ENCODE peak calls at places on chromosomes 6 and 20, in nine cellular contexts. R is BE2C, O is GM13977, W is suprapubic skin, Q is HFF-Myc, S is heart right ventricle, X is tibial nerve, H is H9, B is kidney epithelial cell. L is an unnamed sample.

GRCh38 chr6:156778615-156779205 is 1.5 kb downstream of the ARID1B start:
- DNase-seq in R (peak; percentile 67), O (peak; percentile 46), W (peak; percentile 74), Q (no peak), S (peak; percentile 59), X (peak; percentile 23), H (peak; percentile 54), B (no peak), L (peak; percentile 31)

GRCh38 chr20:61673152-61673551 is 392.5 kb downstream of the TAF4 start:
- DNase-seq in R (no peak), O (no peak), W (no peak), Q (no peak), S (no peak), X (no peak), H (no peak), B (no peak), L (no peak)

GRCh38 chr6:136031982-136032381 is 180.5 kb downstream of the PDE7B start:
- DNase-seq in R (peak; percentile 39), O (peak; percentile 30), W (no peak), Q (no peak), S (peak; percentile 46), X (no peak), H (no peak), B (no peak), L (no peak)

GRCh38 chr20:25248501-25249172 is 752 bp downstream of the PYGB start:
- DNase-seq in R (peak; percentile 54), O (no peak), W (no peak), Q (no peak), S (no peak), X (no peak), H (peak; percentile 54), B (no peak), L (no peak)

GRCh38 chr6:76465410-76465809 is 392.9 kb upstream of the IMPG1 start:
- DNase-seq in R (no peak), O (no peak), W (no peak), Q (no peak), S (no peak), X (no peak), H (no peak), B (no peak), L (no peak)

GRCh38 chr6:119078449-119079287 is at the start of gene FAM184A:
- DNase-seq in R (peak; percentile 82), O (peak; percentile 67), W (peak; percentile 78), Q (no peak), S (peak; percentile 44), X (peak; percentile 47), H (peak; percentile 72), B (no peak), L (peak; percentile 59)

GRCh38 chr6:13671742-13672141 is 39.9 kb downstream of the RANBP9 start:
- DNase-seq in R (no peak), O (no peak), W (no peak), Q (no peak), S (no peak), X (no peak), H (no peak), B (no peak), L (no peak)

GRCh38 chr6:143187173-143187908 is 126.7 kb downstream of the AIG1 start:
- DNase-seq in R (no peak), O (no peak), W (no peak), Q (peak; percentile 45), S (peak; percentile 62), X (no peak), H (no peak), B (no peak), L (no peak)

GRCh38 chr20:40966103-40966502 is 62.5 kb upstream of the TOP1 start:
- DNase-seq in R (peak; percentile 54), O (peak; percentile 17), W (no peak), Q (no peak), S (no peak), X (no peak), H (peak; percentile 67), B (no peak), L (no peak)

GRCh38 chr6:82741996-82742385 is 323.6 kb downstream of the UBE3D start:
- DNase-seq in R (no peak), O (no peak), W (no peak), Q (no peak), S (no peak), X (no peak), H (no peak), B (no peak), L (no peak)

GRCh38 chr6:106628658-106629102 is 618 bp downstream of the RTN4IP1 start:
- DNase-seq in R (no peak), O (no peak), W (no peak), Q (no peak), S (no peak), X (no peak), H (no peak), B (no peak), L (no peak)

GRCh38 chr6:2042951-2043648 is 202.3 kb downstream of the GMDS start:
- DNase-seq in R (no peak), O (no peak), W (no peak), Q (no peak), S (no peak), X (no peak), H (no peak), B (no peak), L (no peak)

GRCh38 chr6:125509477-125509876 is 207.7 kb upstream of the HDDC2 start:
- DNase-seq in R (no peak), O (no peak), W (no peak), Q (no peak), S (no peak), X (no peak), H (no peak), B (no peak), L (no peak)

GRCh38 chr6:125510405-125510804 is 208.6 kb upstream of the HDDC2 start:
- DNase-seq in R (no peak), O (no peak), W (no peak), Q (no peak), S (no peak), X (no peak), H (no peak), B (no peak), L (no peak)

GRCh38 chr6:125511809-125512341 is 210.1 kb upstream of the HDDC2 start:
- DNase-seq in R (peak; percentile 37), O (no peak), W (no peak), Q (peak; percentile 43), S (no peak), X (no peak), H (no peak), B (peak; percentile 38), L (no peak)

GRCh38 chr6:125513978-125514377 is 212.2 kb upstream of the HDDC2 start:
- DNase-seq in R (no peak), O (no peak), W (no peak), Q (no peak), S (no peak), X (no peak), H (no peak), B (no peak), L (no peak)

DNA sequence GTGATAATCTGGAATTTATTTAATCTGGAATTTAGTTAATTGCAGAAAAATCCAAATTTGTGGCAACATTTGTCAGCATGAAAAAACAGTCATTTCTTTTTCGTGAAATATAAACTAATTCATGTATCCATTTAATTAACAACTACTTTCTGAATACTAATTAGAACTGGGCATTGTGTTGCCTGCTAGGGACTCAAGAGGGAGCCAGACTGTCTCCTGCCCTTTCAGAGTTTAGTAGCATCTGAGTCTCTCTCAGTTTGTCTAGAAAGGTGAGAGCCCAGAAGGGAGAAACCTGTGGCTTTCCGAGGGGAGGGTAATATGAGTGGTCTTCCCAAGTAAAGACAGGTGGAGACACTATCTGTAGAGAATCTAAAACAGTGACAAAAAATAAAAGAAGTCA is 210.9 kb upstream of the HDDC2 start:
- DNase-seq in R (no peak), O (no peak), W (no peak), Q (no peak), S (no peak), X (no peak), H (peak; percentile 40), B (no peak), L (no peak)
- TF ChIP-seq CTCF in R (peak; percentile 29), O (peak; percentile 73), W (no peak), Q (peak; percentile 17), S (no peak), X (no peak), H (peak; percentile 80), B (peak; percentile 33), L (no peak)

DNA sequence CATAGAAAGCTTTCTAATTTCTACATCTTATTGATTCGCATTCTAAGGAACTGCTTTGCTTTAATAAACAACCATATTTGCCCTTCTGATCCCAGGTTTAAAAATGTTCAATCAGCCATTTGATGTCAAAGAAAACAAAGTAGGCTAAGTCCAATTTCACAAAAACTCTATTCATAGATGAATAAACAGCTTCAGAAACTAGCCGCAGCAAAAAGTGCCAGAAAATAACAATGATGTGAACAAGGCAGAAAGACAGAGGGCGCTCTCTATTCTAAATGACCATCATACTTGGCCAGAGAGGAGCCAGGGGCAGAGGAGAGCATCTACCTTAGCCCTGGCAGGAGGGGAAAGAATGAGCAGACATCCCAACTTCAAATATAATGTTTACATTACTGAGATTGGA is 9.7 kb downstream of the CNKSR3 start:
- DNase-seq in R (no peak), O (no peak), W (no peak), Q (no peak), S (no peak), X (no peak), H (no peak), B (no peak), L (no peak)
- TF ChIP-seq CTCF in R (peak; percentile 65), O (peak; percentile 36), W (peak; percentile 13), Q (peak; percentile 44), S (peak; percentile 46), X (no peak), H (peak; percentile 77), B (peak; percentile 70), L (no peak)

DNA sequence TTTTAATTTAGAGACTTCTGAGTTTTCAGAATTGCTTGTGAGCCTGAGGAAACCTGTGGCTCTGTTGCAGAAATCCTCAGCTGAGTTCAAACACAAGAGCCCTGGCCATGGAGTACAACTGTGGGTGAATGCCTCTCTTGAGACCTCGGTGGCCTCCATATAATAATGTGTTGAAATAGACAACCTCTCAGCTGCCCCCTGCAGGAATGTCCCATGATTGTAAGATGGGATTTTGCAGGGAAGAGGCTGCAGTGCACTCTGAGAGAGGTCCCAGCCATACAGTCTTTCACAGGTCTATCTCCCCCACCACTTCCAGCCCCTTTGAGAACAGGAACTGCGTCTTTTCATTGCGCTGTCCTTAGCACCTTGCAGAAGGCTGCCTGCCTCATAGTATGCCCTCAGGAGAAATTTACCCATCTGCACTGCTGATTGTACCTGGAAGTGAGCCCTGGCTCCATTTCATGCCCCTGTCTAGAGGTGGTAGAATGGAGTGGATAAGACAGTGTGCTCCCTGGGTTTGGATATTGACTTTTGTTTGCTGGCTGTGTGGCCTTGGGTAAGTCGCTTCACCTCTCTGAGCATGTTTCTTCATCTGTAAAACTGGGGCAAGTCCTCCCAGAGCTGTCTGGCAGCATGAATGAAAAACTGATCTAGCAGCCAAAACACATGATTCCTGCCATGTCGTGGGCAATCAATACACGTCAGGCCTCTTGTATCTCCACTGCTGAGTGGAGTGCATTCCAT is 16.8 kb upstream of the CDH22 start:
- DNase-seq in R (peak; percentile 62), O (no peak), W (no peak), Q (no peak), S (no peak), X (no peak), H (peak; percentile 56), B (no peak), L (no peak)
- TF ChIP-seq CTCF in R (peak; percentile 56), O (peak; percentile 24), W (no peak), Q (peak; percentile 34), S (peak; percentile 40), X (no peak), H (peak; percentile 63), B (peak; percentile 38), L (peak; percentile 20)

DNA sequence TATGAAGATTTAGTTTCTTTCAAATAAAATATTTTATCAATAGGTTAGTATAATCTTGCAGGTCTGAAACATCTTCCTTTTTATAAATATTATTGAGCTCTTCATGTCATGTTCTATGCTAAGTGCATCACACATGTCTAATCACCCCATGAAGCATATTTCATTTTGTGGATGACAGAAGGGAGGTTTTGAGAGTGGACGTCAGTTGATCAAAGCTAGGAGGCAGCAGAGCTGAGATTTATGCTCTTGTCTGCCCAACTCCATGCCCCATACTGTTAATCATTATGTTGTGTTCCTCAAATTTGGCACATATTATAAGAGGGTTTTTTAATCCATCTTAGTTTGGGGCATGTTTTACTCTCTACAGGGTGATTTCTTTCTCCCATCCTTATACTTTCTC is 22.7 kb downstream of the DSE start:
- DNase-seq in R (no peak), O (peak; percentile 20), W (no peak), Q (no peak), S (no peak), X (no peak), H (no peak), B (no peak), L (no peak)
- TF ChIP-seq CTCF in R (peak; percentile 23), O (peak; percentile 44), W (no peak), Q (no peak), S (peak; percentile 15), X (peak; percentile 6), H (peak; percentile 31), B (peak; percentile 27), L (no peak)